ENCODE peak calls at places on chromosomes 16 and 17, in nine cellular contexts. E is activated T-cell treated with anti-CD3 and anti-CD28 coated beads, Interleukin-2, amount 50 U/mL, for 1 hour; A is transverse colon; B is AG04450; H is endodermal cell; F is gastrocnemius medialis; D is endothelial cell of umbilical vein; M is mucosa of descending colon; V is T47D. O is an unnamed sample.
A peak's percentile ranks its signal among the peaks of the same experiment; 100 is the strongest.

GRCh38 chr17:81831957-81832607 is 1.0 kb downstream of the MCRIP1 start:
- DNase-seq in E (peak; percentile 54), A (no peak), B (no peak), H (no peak), F (peak; percentile 83), D (no peak), M (no peak), V (no peak), O (no peak)

GRCh38 chr17:83171661-83172060 is 92.3 kb downstream of the METRNL start:
- DNase-seq in E (no peak), A (no peak), B (no peak), H (peak; percentile 69), F (peak; percentile 12), D (no peak), M (peak; percentile 47), V (no peak), O (no peak)

GRCh38 chr17:81164464-81165245 is 652 bp upstream of the PVALEF start:
- DNase-seq in E (no peak), A (no peak), B (no peak), H (peak; percentile 68), F (no peak), D (no peak), M (peak; percentile 40), V (no peak), O (no peak)

GRCh38 chr17:77502626-77503292 is 362.0 kb downstream of the SEC14L1 start:
- DNase-seq in E (peak; percentile 10), A (peak; percentile 6), B (no peak), H (peak; percentile 47), F (no peak), D (no peak), M (no peak), V (no peak), O (no peak)

GRCh38 chr16:19481769-19482168 is 40.1 kb downstream of the GDE1 start:
- DNase-seq in E (no peak), A (no peak), B (no peak), H (no peak), F (no peak), D (no peak), M (no peak), V (no peak), O (no peak)

GRCh38 chr17:17493249-17493985 is 2.8 kb downstream of the RASD1 start:
- DNase-seq in E (no peak), A (peak; percentile 59), B (no peak), H (peak; percentile 76), F (peak; percentile 54), D (no peak), M (no peak), V (peak; percentile 44), O (no peak)

GRCh38 chr17:81415681-81416080 is 20.4 kb downstream of the BAHCC1 start:
- DNase-seq in E (no peak), A (no peak), B (no peak), H (no peak), F (no peak), D (no peak), M (no peak), V (no peak), O (no peak)

GRCh38 chr16:12976491-12976890 is 75.1 kb downstream of the SHISA9 start:
- DNase-seq in E (no peak), A (no peak), B (no peak), H (no peak), F (no peak), D (no peak), M (no peak), V (no peak), O (no peak)

GRCh38 chr16:50862818-50863672 is 121.2 kb downstream of the CYLD start:
- DNase-seq in E (no peak), A (no peak), B (no peak), H (no peak), F (no peak), D (no peak), M (no peak), V (no peak), O (no peak)

GRCh38 chr17:17080181-17080631 is 37.9 kb downstream of the MPRIP start:
- DNase-seq in E (no peak), A (no peak), B (no peak), H (no peak), F (no peak), D (no peak), M (no peak), V (no peak), O (no peak)

GRCh38 chr16:68074850-68075249 is 10.3 kb upstream of the NFATC3 start:
- DNase-seq in E (peak; percentile 42), A (peak; percentile 68), B (no peak), H (no peak), F (no peak), D (no peak), M (peak; percentile 84), V (no peak), O (no peak)

GRCh38 chr17:78522031-78522809 is 55.0 kb downstream of the DNAH17 start:
- DNase-seq in E (no peak), A (no peak), B (no peak), H (peak; percentile 35), F (no peak), D (no peak), M (no peak), V (no peak), O (no peak)

GRCh38 chr17:50830298-50830697 is 5.1 kb upstream of the WFIKKN2 start:
- DNase-seq in E (no peak), A (no peak), B (no peak), H (peak; percentile 72), F (no peak), D (no peak), M (no peak), V (no peak), O (no peak)

GRCh38 chr17:60224064-60224463 is 74.3 kb downstream of the CA4 start:
- DNase-seq in E (no peak), A (no peak), B (no peak), H (no peak), F (no peak), D (peak; percentile 28), M (no peak), V (no peak), O (no peak)

GRCh38 chr16:24253192-24253591 is 2.9 kb upstream of the CACNG3 start:
- DNase-seq in E (peak; percentile 27), A (peak; percentile 10), B (no peak), H (peak; percentile 81), F (no peak), D (peak; percentile 43), M (no peak), V (peak; percentile 64), O (peak; percentile 0)

GRCh38 chr17:68854509-68854908 is 100.7 kb downstream of the ABCA8 start:
- DNase-seq in E (no peak), A (no peak), B (no peak), H (no peak), F (no peak), D (no peak), M (no peak), V (no peak), O (no peak)

GRCh38 chr16:85900031-85900792 is 1.2 kb downstream of the IRF8 start:
- DNase-seq in E (no peak), A (no peak), B (no peak), H (no peak), F (no peak), D (no peak), M (no peak), V (no peak), O (no peak)

GRCh38 chr16:57617604-57618111 is 10.8 kb upstream of the ADGRG1 start:
- DNase-seq in E (peak; percentile 14), A (no peak), B (no peak), H (peak; percentile 37), F (no peak), D (no peak), M (no peak), V (no peak), O (no peak)

GRCh38 chr17:42937712-42938596 is 26.3 kb downstream of the AARSD1 start:
- DNase-seq in E (peak; percentile 23), A (peak; percentile 29), B (no peak), H (peak; percentile 91), F (no peak), D (peak; percentile 65), M (no peak), V (peak; percentile 52), O (no peak)

GRCh38 chr16:27242868-27243590 is 25.5 kb downstream of the NSMCE1 start:
- DNase-seq in E (peak; percentile 42), A (no peak), B (peak; percentile 94), H (peak; percentile 53), F (no peak), D (peak; percentile 96), M (no peak), V (no peak), O (peak; percentile 70)

GRCh38 chr17:47253541-47254402 is at the start of gene ITGB3:
- DNase-seq in E (peak; percentile 73), A (peak; percentile 79), B (no peak), H (peak; percentile 95), F (peak; percentile 39), D (peak; percentile 83), M (peak; percentile 78), V (peak; percentile 72), O (no peak)

GRCh38 chr16:49000594-49000993 is 281.0 kb downstream of the CBLN1 start:
- DNase-seq in E (no peak), A (no peak), B (no peak), H (peak; percentile 68), F (no peak), D (no peak), M (no peak), V (no peak), O (no peak)